ENCODE peak calls at places on chromosomes 12 and 14, in six cellular contexts. G, E, Q, D, S and I are unnamed samples.

GRCh38 chr12:22812531-22812930 is 187.6 kb downstream of the ETNK1 start:
- DNase-seq in Q (no peak), G (no peak), D (no peak), S (no peak), E (no peak), I (no peak)

GRCh38 chr12:64714551-64714968 is 44.6 kb downstream of the GNS start:
- DNase-seq in E (peak; percentile 6), G (no peak), Q (no peak), D (no peak), S (no peak), I (no peak)

GRCh38 chr14:73746540-73747385 is 32.6 kb upstream of the PNMA1 start:
- DNase-seq in E (no peak), S (no peak), G (no peak), Q (no peak), D (no peak), I (no peak)

GRCh38 chr12:85329913-85330312 is 49.9 kb downstream of the ALX1 start:
- DNase-seq in D (no peak), E (no peak), S (no peak), G (no peak), Q (no peak), I (no peak)

GRCh38 chr12:58557156-58557555 is 363.1 kb downstream of the LRIG3 start:
- DNase-seq in D (no peak), S (no peak), G (peak; percentile 89), E (no peak), Q (peak; percentile 82), I (peak; percentile 91)

GRCh38 chr12:27185234-27186045 is 58.6 kb upstream of the STK38L start:
- DNase-seq in D (no peak), E (peak; percentile 20), S (no peak), G (peak; percentile 91), Q (peak; percentile 50), I (peak; percentile 87)

GRCh38 chr12:24431872-24432271 is 482.4 kb upstream of the SOX5 start:
- DNase-seq in G (no peak), E (no peak), D (no peak), S (no peak), Q (no peak), I (no peak)

GRCh38 chr12:29317556-29318363 is 63.2 kb downstream of the ERGIC2 start:
- DNase-seq in Q (peak; percentile 45), E (no peak), S (peak; percentile 1), G (peak; percentile 76), D (no peak), I (peak; percentile 52)

GRCh38 chr12:15644700-15645099 is 144.5 kb downstream of the EPS8 start:
- DNase-seq in S (no peak), Q (no peak), E (no peak), G (peak; percentile 83), D (no peak), I (peak; percentile 87)

GRCh38 chr12:69676257-69677012 is 22.7 kb downstream of the BEST3 start:
- DNase-seq in Q (no peak), S (no peak), G (peak; percentile 24), D (no peak), E (no peak), I (peak; percentile 38)

GRCh38 chr12:17079251-17079909 is 473.4 kb upstream of the LMO3 start:
- DNase-seq in Q (no peak), E (no peak), D (no peak), G (no peak), S (no peak), I (no peak)